ENCODE peak calls at places on chromosomes 4 and X, in nine cellular contexts. U is PC-3, Q is lung, R is ovary, M is cardiac muscle cell, S is heart right ventricle, T is tibial nerve, G is breast epithelium, N is GM23338. J is an unnamed sample.

GRCh38 chrX:63746278-63746677 is 38.7 kb downstream of the ARHGEF9 start:
- DNase-seq in U (no peak), Q (no peak), R (no peak), M (no peak), S (no peak), T (no peak), G (no peak), N (no peak), J (no peak)

GRCh38 chr4:156547439-156547838 is 424.2 kb downstream of the PDGFC start:
- DNase-seq in U (peak), Q (no peak), R (no peak), M (no peak), S (no peak), T (no peak), G (no peak), N (no peak), J (no peak)

GRCh38 chrX:17242470-17242869 is 132.5 kb upstream of the NHS start:
- DNase-seq in U (peak), Q (peak), R (peak), M (peak), S (peak), T (peak), G (no peak), N (peak), J (peak)

GRCh38 chrX:11756354-11757318 is 1.4 kb upstream of the MSL3 start:
- DNase-seq in U (peak), Q (no peak), R (no peak), M (no peak), S (no peak), T (no peak), G (no peak), N (peak), J (no peak)

GRCh38 chrX:79366888-79367749 is at the start of gene ITM2A:
- DNase-seq in U (no peak), Q (no peak), R (peak), M (peak), S (peak), T (peak), G (peak), N (peak), J (no peak)

GRCh38 chr4:146486565-146486964 is 35.2 kb downstream of the SLC10A7 start:
- DNase-seq in U (no peak), Q (no peak), R (no peak), M (no peak), S (no peak), T (no peak), G (no peak), N (no peak), J (no peak)

GRCh38 chr4:159685406-159686092 is 582.7 kb downstream of the RAPGEF2 start:
- DNase-seq in U (no peak), Q (no peak), R (no peak), M (no peak), S (no peak), T (no peak), G (no peak), N (peak), J (no peak)

GRCh38 chr4:119000400-119000799 is 111.7 kb downstream of the SYNPO2 start:
- DNase-seq in U (no peak), Q (no peak), R (no peak), M (no peak), S (peak), T (no peak), G (no peak), N (no peak), J (no peak)

GRCh38 chrX:68647156-68647957 is at the start of gene STARD8:
- DNase-seq in U (peak), Q (no peak), R (no peak), M (peak), S (peak), T (no peak), G (no peak), N (peak), J (peak)

GRCh38 chr4:158652920-158653319 is 18.8 kb downstream of the C4orf46 start:
- DNase-seq in U (no peak), Q (no peak), R (no peak), M (no peak), S (no peak), T (no peak), G (no peak), N (no peak), J (no peak)

GRCh38 chrX:102113367-102113766 is 12.1 kb upstream of the TCEAL2 start:
- DNase-seq in U (no peak), Q (no peak), R (no peak), M (no peak), S (no peak), T (no peak), G (no peak), N (no peak), J (no peak)

GRCh38 chr4:2497931-2498330 is 29.0 kb downstream of the RNF4 start:
- DNase-seq in U (no peak), Q (no peak), R (no peak), M (peak), S (peak), T (no peak), G (no peak), N (no peak), J (no peak)

GRCh38 chr4:38188631-38189101 is 228.5 kb downstream of the PTTG2 start:
- DNase-seq in U (peak), Q (peak), R (no peak), M (no peak), S (no peak), T (no peak), G (no peak), N (no peak), J (no peak)

GRCh38 chrX:12139934-12140611 is 1.8 kb downstream of the FRMPD4 start:
- DNase-seq in U (peak), Q (no peak), R (no peak), M (no peak), S (no peak), T (no peak), G (no peak), N (no peak), J (no peak)

GRCh38 chrX:69556094-69557011 is 52.2 kb downstream of the NALF2 start:
- DNase-seq in U (peak), Q (peak), R (peak), M (peak), S (no peak), T (no peak), G (no peak), N (peak), J (no peak)

GRCh38 chrX:154420402-154420756 is 8.1 kb upstream of the ATP6AP1 start:
- DNase-seq in U (no peak), Q (no peak), R (no peak), M (no peak), S (no peak), T (no peak), G (no peak), N (no peak), J (no peak)

GRCh38 chr4:73593631-73594241 is 26.5 kb downstream of the RASSF6 start:
- DNase-seq in U (peak), Q (no peak), R (no peak), M (peak), S (no peak), T (no peak), G (no peak), N (peak), J (no peak)

GRCh38 chr4:10121568-10122097 is 5.0 kb upstream of the WDR1 start:
- DNase-seq in U (no peak), Q (no peak), R (no peak), M (no peak), S (no peak), T (no peak), G (no peak), N (no peak), J (no peak)

GRCh38 chr4:145528601-145529000 is 46.9 kb downstream of the SMAD1 start:
- DNase-seq in U (no peak), Q (no peak), R (no peak), M (no peak), S (no peak), T (no peak), G (no peak), N (no peak), J (no peak)

GRCh38 chrX:70672326-70672725 is 227.7 kb downstream of the DLG3 start:
- DNase-seq in U (no peak), Q (no peak), R (no peak), M (no peak), S (no peak), T (no peak), G (no peak), N (no peak), J (no peak)

GRCh38 chr4:86606809-86607208 is 12.7 kb downstream of the PTPN13 start:
- DNase-seq in U (no peak), Q (no peak), R (no peak), M (no peak), S (no peak), T (no peak), G (no peak), N (no peak), J (no peak)

GRCh38 chrX:110316351-110317078 is 1.4 kb downstream of the AMMECR1 start:
- DNase-seq in U (no peak), Q (no peak), R (no peak), M (peak), S (no peak), T (no peak), G (no peak), N (no peak), J (no peak)

GRCh38 chr4:15414601-15415091 is 13.2 kb upstream of the C1QTNF7 start:
- DNase-seq in U (peak), Q (no peak), R (no peak), M (no peak), S (no peak), T (no peak), G (no peak), N (no peak), J (no peak)

GRCh38 chr4:117783716-117784115 is 250.6 kb upstream of the NDST3 start:
- DNase-seq in U (peak), Q (no peak), R (no peak), M (no peak), S (no peak), T (no peak), G (no peak), N (no peak), J (no peak)

GRCh38 chrX:96394566-96394965 is 290.1 kb upstream of the DIAPH2 start:
- DNase-seq in U (peak), Q (no peak), R (no peak), M (no peak), S (no peak), T (no peak), G (no peak), N (no peak), J (no peak)

GRCh38 chr4:12375805-12376204 is 947.1 kb upstream of the HS3ST1 start:
- DNase-seq in U (no peak), Q (no peak), R (no peak), M (no peak), S (no peak), T (no peak), G (no peak), N (no peak), J (no peak)

GRCh38 chr4:147361726-147362125 is 119.2 kb upstream of the EDNRA start:
- DNase-seq in U (peak), Q (peak), R (peak), M (peak), S (peak), T (no peak), G (no peak), N (no peak), J (no peak)

GRCh38 chr4:155085843-155086530 is 122.4 kb upstream of the NPY2R start:
- DNase-seq in U (peak), Q (no peak), R (no peak), M (no peak), S (no peak), T (no peak), G (no peak), N (no peak), J (no peak)

GRCh38 chr4:184477201-184477999 is 3.0 kb upstream of the IRF2 start:
- DNase-seq in U (no peak), Q (no peak), R (no peak), M (no peak), S (no peak), T (no peak), G (no peak), N (no peak), J (no peak)

GRCh38 chr4:137495578-137495977 is 36.7 kb downstream of the PCDH18 start:
- DNase-seq in U (peak), Q (no peak), R (no peak), M (no peak), S (no peak), T (no peak), G (no peak), N (no peak), J (no peak)

GRCh38 chr4:6204871-6205583 is 4.7 kb upstream of the JAKMIP1 start:
- DNase-seq in U (no peak), Q (no peak), R (no peak), M (no peak), S (no peak), T (no peak), G (peak), N (no peak), J (no peak)

GRCh38 chrX:130741584-130741983 is 161.4 kb downstream of the ENOX2 start:
- DNase-seq in U (no peak), Q (no peak), R (no peak), M (no peak), S (no peak), T (no peak), G (no peak), N (no peak), J (no peak)

GRCh38 chrX:43644124-43644701 is 11.9 kb upstream of the MAOA start:
- DNase-seq in U (peak), Q (no peak), R (no peak), M (no peak), S (no peak), T (no peak), G (no peak), N (no peak), J (no peak)

GRCh38 chr4:20422398-20422797 is 170.7 kb downstream of the SLIT2 start:
- DNase-seq in U (peak), Q (peak), R (peak), M (peak), S (peak), T (no peak), G (no peak), N (peak), J (no peak)

GRCh38 chr4:162406637-162407370 is 243.0 kb upstream of the FSTL5 start:
- DNase-seq in U (peak), Q (no peak), R (no peak), M (no peak), S (no peak), T (no peak), G (no peak), N (no peak), J (no peak)

GRCh38 chrX:148310402-148311200 is 189.8 kb upstream of the AFF2 start:
- DNase-seq in U (no peak), Q (no peak), R (no peak), M (no peak), S (no peak), T (no peak), G (no peak), N (no peak), J (no peak)

GRCh38 chr4:129140521-129140920 is 44.6 kb downstream of the C4orf33 start:
- DNase-seq in U (peak), Q (no peak), R (no peak), M (no peak), S (no peak), T (no peak), G (no peak), N (no peak), J (no peak)
- TF ChIP-seq CTCF in U (peak), Q (no peak), R (no peak), M (no peak), S (no peak), T (no peak), G (no peak), N (peak), J (peak)

GRCh38 chrX:41922694-41923171 is 621 bp downstream of the CASK start:
- DNase-seq in U (peak), Q (no peak), R (peak), M (peak), S (peak), T (no peak), G (no peak), N (peak), J (peak)

GRCh38 chrX:41922125-41922521 is 1.2 kb downstream of the CASK start:
- DNase-seq in U (peak), Q (no peak), R (no peak), M (peak), S (no peak), T (no peak), G (no peak), N (no peak), J (peak)

GRCh38 chrX:41923257-41923924 is at the start of gene CASK:
- DNase-seq in U (peak), Q (peak), R (peak), M (peak), S (peak), T (peak), G (peak), N (peak), J (peak)

GRCh38 chrX:41919870-41920269 is 3.5 kb downstream of the CASK start:
- DNase-seq in U (no peak), Q (no peak), R (no peak), M (no peak), S (no peak), T (no peak), G (no peak), N (no peak), J (no peak)

DNA sequence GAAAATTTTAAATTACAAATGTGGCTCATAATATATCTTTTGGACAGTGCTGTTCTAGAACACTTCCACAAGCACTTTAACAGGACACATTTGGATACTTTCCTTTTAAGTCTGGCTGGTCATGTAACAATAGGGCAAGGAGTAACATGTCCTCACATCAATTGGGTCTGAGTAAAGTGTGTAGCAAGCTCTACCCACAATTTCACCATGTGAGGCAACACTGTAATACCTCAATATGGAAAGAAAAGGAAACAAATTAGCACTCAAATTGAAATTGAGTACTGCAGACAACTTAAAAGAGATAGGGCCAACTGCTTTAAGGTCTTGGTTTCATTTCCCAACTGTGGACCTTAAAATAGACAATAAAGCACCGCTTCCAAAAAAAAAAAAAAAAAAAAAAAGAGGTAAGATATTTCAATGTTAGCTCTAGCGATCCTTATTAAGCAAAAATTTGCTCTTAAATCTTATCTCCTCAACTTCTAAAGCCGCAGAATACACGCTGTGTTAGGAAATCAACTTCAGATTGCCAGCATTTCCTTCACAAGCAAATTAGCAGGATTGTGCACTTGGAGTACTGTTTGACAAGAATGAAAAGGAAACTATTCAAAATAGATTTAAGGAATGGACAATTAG is 1.7 kb downstream of the CASK start:
- DNase-seq in U (peak), Q (no peak), R (no peak), M (no peak), S (no peak), T (no peak), G (no peak), N (no peak), J (no peak)
- H3K27ac ChIP-seq in U (no peak), Q (no peak), R (no peak), M (peak), S (peak), T (peak), G (peak), N (no peak), J (no peak)

GRCh38 chrX:95059909-95060308 is 1385.9 kb downstream of the FAM133A start:
- DNase-seq in U (no peak), Q (no peak), R (no peak), M (no peak), S (no peak), T (no peak), G (no peak), N (no peak), J (no peak)

GRCh38 chrX:95055991-95056390 is 1382.0 kb downstream of the FAM133A start:
- DNase-seq in U (no peak), Q (no peak), R (no peak), M (no peak), S (no peak), T (no peak), G (no peak), N (peak), J (no peak)

GRCh38 chrX:95057341-95057740 is 1383.3 kb downstream of the FAM133A start:
- DNase-seq in U (peak), Q (no peak), R (no peak), M (no peak), S (no peak), T (no peak), G (no peak), N (no peak), J (no peak)

GRCh38 chrX:95058815-95059214 is 1384.8 kb downstream of the FAM133A start:
- DNase-seq in U (peak), Q (no peak), R (no peak), M (no peak), S (no peak), T (no peak), G (no peak), N (no peak), J (no peak)

DNA sequence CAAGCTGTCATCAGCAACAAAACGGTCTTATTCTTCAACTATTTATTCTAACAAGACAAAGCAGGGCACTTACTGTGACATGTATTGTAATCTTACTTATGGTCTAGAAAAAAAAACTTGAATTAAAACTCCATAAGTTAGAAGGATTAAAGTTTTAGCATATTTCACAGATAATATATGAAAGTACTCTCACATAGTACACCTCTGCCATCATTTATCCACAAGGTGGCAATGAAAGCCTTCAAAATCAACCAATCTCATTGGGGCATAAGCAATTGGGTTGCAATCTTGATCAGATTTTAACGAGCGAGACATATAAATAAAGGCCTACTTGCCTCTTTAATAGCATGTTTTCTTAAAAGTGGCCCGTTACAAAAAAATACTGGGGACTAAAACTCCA is 1382.9 kb downstream of the FAM133A start:
- DNase-seq in U (peak), Q (no peak), R (no peak), M (no peak), S (no peak), T (no peak), G (no peak), N (peak), J (no peak)
- TF ChIP-seq CTCF in U (peak), Q (no peak), R (no peak), M (peak), S (no peak), T (no peak), G (no peak), N (peak), J (no peak)

DNA sequence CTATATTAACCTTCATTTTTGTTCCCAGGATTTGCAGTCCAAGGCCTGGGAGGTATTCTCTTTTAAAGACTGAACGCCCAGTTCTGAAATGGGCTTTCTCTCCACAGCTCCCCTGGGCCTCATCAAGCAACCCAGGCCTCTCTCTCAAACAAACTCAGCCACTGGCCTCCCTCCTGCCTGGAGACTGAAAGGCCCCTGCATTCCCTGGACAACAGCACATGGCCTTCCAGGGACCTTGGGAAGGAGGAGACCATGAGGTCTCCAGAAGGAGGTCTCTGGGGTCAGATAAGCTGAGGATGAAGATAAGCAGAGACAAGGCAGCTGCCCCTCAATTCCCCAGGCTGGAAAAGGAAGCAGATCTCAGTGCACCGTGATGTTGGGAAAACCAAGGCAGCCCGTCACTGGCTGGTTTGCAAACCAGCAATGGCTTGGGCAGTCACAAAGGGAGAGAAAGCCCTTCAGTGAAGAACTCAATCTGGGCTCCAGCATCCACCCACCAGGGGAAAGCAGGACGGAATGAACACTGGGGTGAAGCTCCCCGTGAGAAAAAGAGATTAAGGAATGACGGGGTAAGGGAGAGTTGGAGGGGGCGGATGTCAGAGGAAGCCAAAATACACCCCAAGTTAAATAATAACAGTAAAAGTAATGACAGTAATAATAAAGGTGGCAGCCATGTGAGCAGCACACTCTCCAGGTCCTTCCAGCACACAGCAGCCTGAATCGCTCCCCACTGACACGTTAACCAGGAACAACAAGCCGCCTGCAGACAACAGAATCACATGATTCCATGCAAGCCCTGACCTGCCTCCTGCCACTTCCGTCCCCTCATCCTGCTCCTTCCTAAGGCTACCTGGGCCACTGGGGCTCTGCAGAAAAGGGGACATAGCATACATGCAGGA is 22.3 kb downstream of the AMOT start:
- DNase-seq in U (no peak), Q (no peak), R (no peak), M (no peak), S (no peak), T (no peak), G (no peak), N (peak), J (no peak)
- H3K27ac ChIP-seq in U (no peak), Q (no peak), R (no peak), M (peak), S (no peak), T (no peak), G (peak), N (no peak), J (no peak)

J was measured in right lobe of liver.